ENCODE peak calls at places on chromosomes 13 and 19, in ten cellular contexts. A is transverse colon, V is PC-3, S is GM12892, K is NCI-H1105, Q is bronchial epithelial cell, M is putamen, E is lung microvascular endothelial cell, P is GM13976, C is HCEC 1CT. J is an unnamed sample.

GRCh38 chr19:18109731-18110671 is 12.4 kb downstream of the MAST3 start:
- DNase-seq in A (peak), V (peak), S (peak), K (no peak), Q (no peak), M (no peak), E (no peak), P (peak), C (no peak), J (peak)

GRCh38 chr19:48468806-48469055 is 438 bp upstream of the CYTH2 start:
- DNase-seq in A (no peak), V (no peak), S (no peak), K (no peak), Q (no peak), M (no peak), E (no peak), P (no peak), C (no peak), J (peak)

GRCh38 chr13:23813635-23814034 is 75.6 kb downstream of the MIPEP start:
- DNase-seq in A (no peak), V (no peak), S (no peak), K (no peak), Q (no peak), M (no peak), E (no peak), P (no peak), C (no peak), J (no peak)

GRCh38 chr13:20132052-20132634 is 28.7 kb downstream of the GJA3 start:
- DNase-seq in A (no peak), V (no peak), S (no peak), K (no peak), Q (no peak), M (no peak), E (no peak), P (no peak), C (no peak), J (no peak)

GRCh38 chr13:35826626-35827254 is 304.4 kb downstream of the DCLK1 start:
- DNase-seq in A (no peak), V (no peak), S (no peak), K (no peak), Q (no peak), M (no peak), E (no peak), P (no peak), C (no peak), J (no peak)

GRCh38 chr19:40089462-40089861 is 1.3 kb downstream of the ZNF780A start:
- DNase-seq in A (no peak), V (no peak), S (no peak), K (no peak), Q (no peak), M (no peak), E (peak), P (no peak), C (no peak), J (peak)

GRCh38 chr19:24049537-24049936 is 37.5 kb upstream of the ZNF254 start:
- DNase-seq in A (no peak), V (no peak), S (no peak), K (no peak), Q (no peak), M (no peak), E (no peak), P (no peak), C (no peak), J (no peak)

GRCh38 chr13:39970177-39970846 is 314.9 kb downstream of the COG6 start:
- DNase-seq in A (no peak), V (no peak), S (no peak), K (no peak), Q (no peak), M (no peak), E (no peak), P (no peak), C (no peak), J (no peak)

GRCh38 chr19:5397804-5398692 is 57.2 kb upstream of the ZNRF4 start:
- DNase-seq in A (no peak), V (peak), S (no peak), K (peak), Q (no peak), M (no peak), E (peak), P (no peak), C (no peak), J (peak)

GRCh38 chr19:56608274-56608964 is 13.3 kb downstream of the ZNF71 start:
- DNase-seq in A (no peak), V (no peak), S (no peak), K (no peak), Q (no peak), M (no peak), E (peak), P (no peak), C (no peak), J (no peak)

GRCh38 chr13:31860002-31860401 is 120.7 kb downstream of the RXFP2 start:
- DNase-seq in A (no peak), V (no peak), S (no peak), K (no peak), Q (no peak), M (peak), E (no peak), P (no peak), C (no peak), J (no peak)

GRCh38 chr13:45500492-45501174 is 35.9 kb downstream of the COG3 start:
- DNase-seq in A (no peak), V (peak), S (no peak), K (no peak), Q (peak), M (no peak), E (peak), P (no peak), C (peak), J (peak)

GRCh38 chr13:36131215-36131930 is at the start of gene DCLK1:
- DNase-seq in A (peak), V (no peak), S (no peak), K (peak), Q (no peak), M (peak), E (no peak), P (no peak), C (no peak), J (peak)

GRCh38 chr19:9913237-9914000 is 22.9 kb downstream of the OLFM2 start:
- DNase-seq in A (peak), V (no peak), S (no peak), K (no peak), Q (no peak), M (no peak), E (peak), P (peak), C (no peak), J (no peak)

GRCh38 chr13:97142452-97142851 is 79.7 kb upstream of the MBNL2 start:
- DNase-seq in A (peak), V (no peak), S (no peak), K (no peak), Q (no peak), M (no peak), E (no peak), P (no peak), C (no peak), J (peak)

GRCh38 chr19:45137179-45137761 is 23.5 kb downstream of the NKPD1 start:
- DNase-seq in A (peak), V (no peak), S (peak), K (no peak), Q (no peak), M (peak), E (peak), P (peak), C (no peak), J (no peak)

GRCh38 chr13:98524391-98524790 is 52.5 kb downstream of the STK24 start:
- DNase-seq in A (no peak), V (no peak), S (no peak), K (no peak), Q (no peak), M (no peak), E (no peak), P (no peak), C (no peak), J (no peak)

GRCh38 chr13:112103260-112103843 is 36.4 kb downstream of the SOX1 start:
- DNase-seq in A (no peak), V (no peak), S (no peak), K (no peak), Q (no peak), M (no peak), E (no peak), P (no peak), C (no peak), J (no peak)

GRCh38 chr19:38210458-38210987 is 13.5 kb downstream of the DPF1 start:
- DNase-seq in A (peak), V (no peak), S (no peak), K (peak), Q (no peak), M (peak), E (peak), P (no peak), C (no peak), J (no peak)

GRCh38 chr19:42207767-42208259 is 9.7 kb downstream of the DEDD2 start:
- DNase-seq in A (no peak), V (peak), S (no peak), K (no peak), Q (peak), M (no peak), E (no peak), P (no peak), C (peak), J (peak)

GRCh38 chr13:113304121-113304520 is 7.1 kb downstream of the LAMP1 start:
- DNase-seq in A (no peak), V (no peak), S (no peak), K (no peak), Q (no peak), M (no peak), E (no peak), P (no peak), C (no peak), J (peak)

GRCh38 chr19:31499826-31500539 is 150.7 kb upstream of the TSHZ3 start:
- DNase-seq in A (no peak), V (no peak), S (no peak), K (no peak), Q (no peak), M (no peak), E (no peak), P (no peak), C (no peak), J (no peak)

GRCh38 chr13:97369269-97369893 is 64.6 kb upstream of the RAP2A start:
- DNase-seq in A (no peak), V (no peak), S (no peak), K (no peak), Q (no peak), M (no peak), E (peak), P (peak), C (peak), J (peak)

GRCh38 chr13:112970552-112971287 is 1.7 kb downstream of the MCF2L start:
- DNase-seq in A (peak), V (no peak), S (no peak), K (no peak), Q (no peak), M (peak), E (no peak), P (no peak), C (no peak), J (no peak)

GRCh38 chr19:34574704-34575103 is 93.1 kb downstream of the WTIP start:
- DNase-seq in A (no peak), V (no peak), S (no peak), K (no peak), Q (no peak), M (no peak), E (no peak), P (no peak), C (no peak), J (no peak)

GRCh38 chr19:16445238-16446107 is 26.3 kb downstream of the EPS15L1 start:
- DNase-seq in A (peak), V (peak), S (no peak), K (no peak), Q (no peak), M (no peak), E (peak), P (peak), C (peak), J (peak)

GRCh38 chr13:113989585-113990300 is 15.9 kb upstream of the C13orf46 start:
- DNase-seq in A (no peak), V (no peak), S (no peak), K (no peak), Q (no peak), M (no peak), E (no peak), P (no peak), C (no peak), J (no peak)

GRCh38 chr19:10808937-10809655 is 26.9 kb downstream of the TMED1 start:
- DNase-seq in A (no peak), V (peak), S (no peak), K (no peak), Q (peak), M (no peak), E (no peak), P (no peak), C (no peak), J (peak)

GRCh38 chr13:67296511-67296910 is 66.4 kb upstream of the PCDH9 start:
- DNase-seq in A (no peak), V (peak), S (no peak), K (no peak), Q (peak), M (no peak), E (no peak), P (no peak), C (peak), J (no peak)